ENCODE peak calls at places on chromosomes 6 and 20, in four cellular contexts. A is choroid plexus epithelial cell, V is GM04503, W is dermis blood vessel endothelial cell. C is an unnamed sample.

GRCh38 chr20:38135641-38136420 is 29.2 kb downstream of the TGM2 start:
- DNase-seq in V (no peak), A (no peak), W (peak), C (no peak)

GRCh38 chr20:37397076-37397953 is 51.4 kb downstream of the SRC start:
- DNase-seq in W (no peak), V (no peak), A (peak), C (no peak)

GRCh38 chr6:156782691-156783320 is 5.6 kb downstream of the ARID1B start:
- DNase-seq in V (no peak), W (no peak), A (no peak), C (no peak)

GRCh38 chr6:169960531-169960890 is 209.1 kb downstream of the ERMARD start:
- DNase-seq in A (no peak), W (no peak), V (no peak), C (no peak)

GRCh38 chr6:145067430-145067829 is 667.9 kb downstream of the EPM2A start:
- DNase-seq in W (no peak), V (peak), A (no peak), C (no peak)

GRCh38 chr20:33211817-33212424 is 5.2 kb upstream of the BPIFA3 start:
- DNase-seq in V (no peak), A (peak), W (peak), C (peak)

GRCh38 chr6:56649782-56650181 is 7.1 kb upstream of the DST start:
- DNase-seq in A (peak), V (no peak), W (no peak), C (no peak)

GRCh38 chr6:147664092-147664491 is 155.6 kb downstream of the SAMD5 start:
- DNase-seq in V (no peak), W (no peak), A (no peak), C (no peak)

GRCh38 chr6:166437661-166438060 is 54.9 kb upstream of the MPC1 start:
- DNase-seq in V (no peak), A (no peak), W (no peak), C (no peak)

GRCh38 chr6:105259912-105260889 is 80.4 kb upstream of the POPDC3 start:
- DNase-seq in A (peak), V (no peak), W (no peak), C (no peak)

GRCh38 chr6:124961784-124962611 is at the start of gene RNF217:
- DNase-seq in A (peak), V (no peak), W (peak), C (peak)

GRCh38 chr6:148770408-148771211 is 23.8 kb downstream of the UST start:
- DNase-seq in V (no peak), W (no peak), A (no peak), C (no peak)

GRCh38 chr20:62707981-62708521 is 585 bp upstream of the NTSR1 start:
- DNase-seq in V (no peak), W (no peak), A (no peak), C (no peak)

GRCh38 chr20:325889-326644 is 715 bp downstream of the SOX12 start:
- DNase-seq in V (no peak), W (peak), A (peak), C (no peak)

GRCh38 chr6:20879526-20879925 is 345.3 kb downstream of the CDKAL1 start:
- DNase-seq in A (peak), W (peak), V (no peak), C (peak)

GRCh38 chr6:33172307-33173227 is 19.7 kb downstream of the COL11A2 start:
- DNase-seq in W (peak), V (no peak), A (peak), C (no peak)

GRCh38 chr6:16240618-16241320 is 2.4 kb downstream of the GMPR start:
- DNase-seq in W (no peak), A (no peak), V (no peak), C (no peak)

GRCh38 chr6:90918361-90918760 is 331.5 kb upstream of the MAP3K7 start:
- DNase-seq in W (no peak), V (no peak), A (no peak), C (no peak)

GRCh38 chr20:33821270-33821836 is 10.2 kb downstream of the CHMP4B start:
- DNase-seq in A (no peak), W (no peak), V (no peak), C (no peak)

GRCh38 chr6:46799657-46800056 is 6.5 kb downstream of the MEP1A start:
- DNase-seq in W (no peak), A (no peak), V (no peak), C (no peak)

GRCh38 chr6:118776607-118777549 is 117.1 kb upstream of the ASF1A start:
- DNase-seq in V (peak), A (peak), W (peak), C (peak)